ENCODE peak calls at places on chromosome 12, in five cellular contexts. Y is A673, H is PC-9, Q is neural progenitor cell, Z is GM23338. D is an unnamed sample. For H3K36me3, the result is how much of the 10 kb centered on the place peaks cover.

GRCh38 chr12:105031061-105031807 is 45.1 kb downstream of the NOPCHAP1 start:
- DNase-seq in Y (no peak), H (no peak), Q (no peak), Z (no peak), D (no peak)

GRCh38 chr12:93173178-93173957 is 204.4 kb upstream of the NUDT4 start:
- DNase-seq in Y (peak), H (no peak), Q (no peak), Z (no peak), D (peak)

GRCh38 chr12:69821441-69822204 is 3.4 kb upstream of the MYRFL start:
- DNase-seq in Y (peak), H (peak), Q (no peak), Z (no peak), D (peak)

GRCh38 chr12:3081886-3082285 is 4.7 kb downstream of the TSPAN9 start:
- DNase-seq in Y (no peak), H (no peak), Q (no peak), Z (no peak), D (no peak)

GRCh38 chr12:110256780-110257431 is 24.1 kb upstream of the ATP2A2 start:
- DNase-seq in Y (no peak), H (no peak), Q (no peak), Z (no peak), D (no peak)

GRCh38 chr12:27427824-27428223 is 18.7 kb upstream of the SMCO2 start:
- DNase-seq in Y (no peak), H (peak), Q (no peak), Z (no peak), D (no peak)

GRCh38 chr12:61018571-61018970 is 1241.6 kb upstream of the USP15 start:
- DNase-seq in Y (no peak), H (no peak), Q (no peak), Z (no peak), D (no peak)

GRCh38 chr12:74722709-74723108 is 185.1 kb downstream of the ATXN7L3B start:
- DNase-seq in Y (no peak), H (no peak), Q (no peak), Z (peak), D (no peak)

GRCh38 chr12:50147281-50147680 is 19.9 kb downstream of the CERS5 start:
- DNase-seq in Y (no peak), H (no peak), Q (no peak), Z (no peak), D (no peak)

GRCh38 chr12:8508912-8509841 is 4.1 kb upstream of the CLEC4D start:
- DNase-seq in Y (no peak), H (no peak), Q (no peak), Z (peak), D (no peak)

GRCh38 chr12:67444542-67444941 is 175.4 kb downstream of the CAND1 start:
- DNase-seq in Y (no peak), H (no peak), Q (no peak), Z (no peak), D (no peak)

GRCh38 chr12:131213896-131214442 is 260.3 kb downstream of the ADGRD1 start:
- DNase-seq in Y (no peak), H (no peak), Q (no peak), Z (no peak), D (no peak)

GRCh38 chr12:117963836-117964235 is 5.0 kb downstream of the KSR2 start:
- DNase-seq in Y (no peak), H (no peak), Q (no peak), Z (no peak), D (no peak)

GRCh38 chr12:27595231-27595642 is 71.2 kb downstream of the PPFIBP1 start:
- DNase-seq in Y (peak), H (no peak), Q (peak), Z (peak), D (peak)

GRCh38 chr12:28253175-28253641 is 63.0 kb downstream of the CCDC91 start:
- DNase-seq in Y (no peak), H (no peak), Q (no peak), Z (no peak), D (peak)

GRCh38 chr12:109927622-109928021 is 27.5 kb downstream of the TCHP start:
- DNase-seq in Y (peak), H (peak), Q (peak), Z (peak), D (peak)

GRCh38 chr12:80553316-80553715 is 109.3 kb downstream of the PTPRQ start:
- DNase-seq in Y (peak), H (no peak), Q (no peak), Z (no peak), D (peak)

GRCh38 chr12:51351913-51352532 is 5.5 kb upstream of the CELA1 start:
- DNase-seq in Y (peak), H (peak), Q (peak), Z (peak), D (peak)

GRCh38 chr12:104736307-104736706 is 221.8 kb downstream of the SLC41A2 start:
- DNase-seq in Y (peak), H (no peak), Q (no peak), Z (no peak), D (peak)

GRCh38 chr12:62192486-62193250 is 67.5 kb upstream of the USP15 start:
- DNase-seq in Y (peak), H (peak), Q (peak), Z (peak), D (peak)

GRCh38 chr12:1993871-1994371 is 10.3 kb downstream of the DCP1B start:
- DNase-seq in Y (peak), H (no peak), Q (no peak), Z (no peak), D (peak)

GRCh38 chr12:8914716-8915526 is 612 bp downstream of the PHC1 start:
- DNase-seq in Y (peak), H (peak), Q (peak), Z (peak), D (peak)

GRCh38 chr12:95848575-95849388 is 10.0 kb upstream of the SNRPF start:
- DNase-seq in Y (peak), H (peak), Q (peak), Z (peak), D (peak)

GRCh38 chr12:11779286-11779685 is 129.8 kb downstream of the ETV6 start:
- DNase-seq in Y (no peak), H (no peak), Q (no peak), Z (no peak), D (peak)

GRCh38 chr12:80195143-80195726 is 95.9 kb downstream of the OTOGL start:
- DNase-seq in Y (peak), H (peak), Q (peak), Z (peak), D (peak)

GRCh38 chr12:132766380-132767085 is 4.9 kb upstream of the ANKLE2 start:
- DNase-seq in Y (peak), H (no peak), Q (no peak), Z (no peak), D (peak)

GRCh38 chr12:56154818-56155217 is 2.4 kb downstream of the MYL6B start:
- DNase-seq in Y (no peak), H (no peak), Q (no peak), Z (no peak), D (no peak)

GRCh38 chr12:114666746-114667668 is 17.0 kb downstream of the TBX3 start:
- DNase-seq in Y (no peak), H (no peak), Q (peak), Z (peak), D (no peak)
- TF ChIP-seq EZH2 in Y (no peak), H (no peak), Q (peak), Z (peak), D (no peak)

GRCh38 chr12:6980075-6980474 is 9.4 kb downstream of the EMG1 start:
- DNase-seq in Y (no peak), H (no peak), Q (no peak), Z (no peak), D (no peak)
- H3K36me3 ChIP-seq in Y (half or more), H (under half), Q (under half), Z (under half), D (under half)

GRCh38 chr12:53694746-53695145 is 18.9 kb upstream of the ATP5MC2 start:
- DNase-seq in Y (no peak), H (no peak), Q (peak), Z (peak), D (no peak)

GRCh38 chr12:53696655-53697321 is 20.9 kb upstream of the ATP5MC2 start:
- DNase-seq in Y (no peak), H (no peak), Q (no peak), Z (peak), D (no peak)

GRCh38 chr12:53696285-53696654 is 20.4 kb upstream of the ATP5MC2 start:
- DNase-seq in Y (peak), H (peak), Q (peak), Z (peak), D (peak)

GRCh38 chr12:53698948-53699672 is 23.2 kb upstream of the ATP5MC2 start:
- DNase-seq in Y (no peak), H (no peak), Q (no peak), Z (no peak), D (no peak)

GRCh38 chr12:53695148-53696138 is 19.6 kb upstream of the ATP5MC2 start:
- DNase-seq in Y (peak), H (peak), Q (peak), Z (peak), D (peak)
- TF ChIP-seq EZH2 in Y (no peak), H (no peak), Q (peak), Z (peak), D (no peak)

GRCh38 chr12:57796996-57797395 is 14.4 kb downstream of the TSFM start:
- DNase-seq in Y (no peak), H (no peak), Q (no peak), Z (no peak), D (no peak)

GRCh38 chr12:57800965-57801364 is 17.6 kb downstream of the AVIL start:
- DNase-seq in Y (no peak), H (no peak), Q (no peak), Z (no peak), D (no peak)

GRCh38 chr12:57793920-57794319 is 11.3 kb downstream of the TSFM start:
- DNase-seq in Y (no peak), H (no peak), Q (no peak), Z (no peak), D (peak)

GRCh38 chr12:57795354-57795753 is 12.8 kb downstream of the TSFM start:
- DNase-seq in Y (no peak), H (no peak), Q (no peak), Z (no peak), D (peak)

DNA sequence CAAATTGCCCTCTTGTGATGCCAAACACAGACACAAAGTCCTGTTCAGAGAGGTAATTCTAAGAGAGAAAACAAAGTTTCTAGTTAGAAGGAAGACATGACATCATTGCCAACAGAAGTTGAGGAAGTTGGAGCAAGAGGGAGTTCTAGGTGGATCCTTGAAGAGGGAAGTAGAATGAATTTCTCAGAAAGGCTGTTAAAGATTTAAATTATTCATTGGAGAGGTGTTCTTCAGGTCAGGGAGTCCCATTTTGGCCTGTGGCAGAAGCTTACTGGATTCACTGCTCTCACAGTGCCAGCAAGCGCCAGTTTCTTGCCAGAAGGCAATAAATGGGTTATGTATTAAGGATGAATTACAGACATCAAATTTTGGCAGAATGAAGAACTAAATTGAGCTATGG is 15.4 kb downstream of the TSFM start:
- DNase-seq in Y (no peak), H (no peak), Q (no peak), Z (no peak), D (no peak)
- H3K36me3 ChIP-seq in Y (under half), H (under half), Q (under half), Z (under half), D (under half)

D was measured in fibroblast of lung.